ENCODE peak calls at places on chromosomes 6 and 20, in seven cellular contexts. T is mammary epithelial cell, N is HCT116, E is heart left ventricle, V is transverse colon, F is gastrocnemius medialis, K is psoas muscle. U is an unnamed sample.

GRCh38 chr20:45987108-45987780 is 15.2 kb upstream of the ZNF335 start:
- DNase-seq in F (no peak), V (peak), K (peak), N (peak), T (peak), E (peak), U (no peak)

GRCh38 chr20:32709528-32710121 is 33.6 kb downstream of the COMMD7 start:
- DNase-seq in E (no peak), N (no peak), V (no peak), K (no peak), F (no peak), T (no peak), U (no peak)

GRCh38 chr20:20130399-20130798 is 78.1 kb downstream of the CFAP61 start:
- DNase-seq in E (no peak), N (peak), V (no peak), F (no peak), T (peak), K (no peak), U (no peak)

GRCh38 chr6:142455957-142456589 is 154.3 kb downstream of the ADGRG6 start:
- DNase-seq in V (no peak), N (no peak), T (no peak), E (no peak), K (no peak), F (no peak), U (no peak)

GRCh38 chr6:164106345-164106769 is 691.8 kb downstream of the QKI start:
- DNase-seq in E (peak), K (peak), N (no peak), T (no peak), V (no peak), F (no peak), U (no peak)

GRCh38 chr20:11766961-11767360 is 150.7 kb upstream of the BTBD3 start:
- DNase-seq in N (no peak), V (no peak), T (no peak), K (no peak), E (no peak), F (no peak), U (no peak)

GRCh38 chr20:12358006-12358654 is 440.4 kb downstream of the BTBD3 start:
- DNase-seq in F (no peak), V (no peak), N (no peak), E (no peak), K (no peak), T (peak), U (no peak)

GRCh38 chr6:119467478-119468081 is 118.0 kb upstream of the MAN1A1 start:
- DNase-seq in V (no peak), E (no peak), K (no peak), F (no peak), N (no peak), T (no peak), U (no peak)

GRCh38 chr6:2899596-2899995 is 3.5 kb downstream of the SERPINB9 start:
- DNase-seq in N (no peak), V (no peak), F (no peak), T (no peak), K (no peak), E (no peak), U (no peak)

GRCh38 chr20:64219202-64219601 is 36.3 kb upstream of the PCMTD2 start:
- DNase-seq in E (no peak), K (no peak), F (no peak), V (no peak), T (no peak), N (no peak), U (no peak)

GRCh38 chr20:48600470-48600945 is 227.3 kb downstream of the PREX1 start:
- DNase-seq in V (peak), F (no peak), N (no peak), K (no peak), T (no peak), E (no peak), U (no peak)

GRCh38 chr6:152746172-152746553 is 4.4 kb upstream of the VIP start:
- DNase-seq in E (no peak), F (no peak), N (peak), V (no peak), T (peak), K (no peak), U (no peak)

GRCh38 chr20:1895674-1896496 is 678 bp downstream of the SIRPA start:
- DNase-seq in T (peak), E (no peak), V (no peak), N (no peak), K (peak), F (no peak), U (peak)

GRCh38 chr6:81613606-81614005 is 138.9 kb downstream of the TENT5A start:
- DNase-seq in N (no peak), V (no peak), F (no peak), E (no peak), T (peak), K (no peak), U (no peak)

GRCh38 chr6:151291145-151292055 is 51.6 kb downstream of the AKAP12 start:
- DNase-seq in N (no peak), V (peak), K (peak), T (no peak), E (peak), F (no peak), U (peak)

GRCh38 chr20:10646886-10647420 is 26.8 kb downstream of the JAG1 start:
- DNase-seq in F (no peak), E (no peak), V (peak), K (no peak), N (no peak), T (no peak), U (no peak)

GRCh38 chr20:13810446-13810845 is 25.6 kb downstream of the NDUFAF5 start:
- DNase-seq in V (no peak), T (no peak), F (no peak), E (no peak), N (no peak), K (no peak), U (no peak)

GRCh38 chr6:39184906-39185580 is 44.2 kb downstream of the KCNK5 start:
- DNase-seq in T (peak), K (no peak), V (peak), E (no peak), N (no peak), F (no peak), U (no peak)

GRCh38 chr6:118283759-118284158 is 264.3 kb upstream of the PLN start:
- DNase-seq in T (peak), K (no peak), N (peak), E (peak), V (peak), F (peak), U (peak)

GRCh38 chr6:117498159-117498558 is 15.7 kb downstream of the DCBLD1 start:
- DNase-seq in N (no peak), V (no peak), E (no peak), T (peak), K (no peak), F (no peak), U (no peak)

GRCh38 chr20:41669708-41670263 is 51.6 kb upstream of the CHD6 start:
- DNase-seq in E (no peak), N (no peak), F (no peak), K (no peak), V (no peak), T (peak), U (no peak)

GRCh38 chr6:155389130-155389529 is 66.5 kb downstream of the NOX3 start:
- DNase-seq in F (no peak), E (no peak), N (no peak), K (no peak), V (no peak), T (no peak), U (no peak)

GRCh38 chr20:58627212-58628072 is 23.6 kb upstream of the STX16 start:
- DNase-seq in T (no peak), E (no peak), V (no peak), N (no peak), K (no peak), F (no peak), U (no peak)

GRCh38 chr20:48609491-48609978 is 218.3 kb downstream of the PREX1 start:
- DNase-seq in F (no peak), N (no peak), T (no peak), K (no peak), V (no peak), E (no peak), U (no peak)

GRCh38 chr20:3195607-3196230 is 8.8 kb downstream of the DDRGK1 start:
- DNase-seq in E (no peak), V (no peak), T (no peak), N (no peak), K (no peak), F (no peak), U (no peak)

GRCh38 chr6:32475392-32476206 is 35.9 kb downstream of the HLA-DRA start:
- DNase-seq in N (no peak), K (no peak), F (no peak), V (no peak), T (no peak), E (no peak), U (no peak)

GRCh38 chr6:170374571-170375444 is 68.2 kb downstream of the FAM120B start:
- DNase-seq in V (no peak), N (no peak), T (peak), K (no peak), E (no peak), F (no peak), U (no peak)

GRCh38 chr6:64520050-64520449 is 884.4 kb downstream of the PHF3 start:
- DNase-seq in K (no peak), V (no peak), E (no peak), N (no peak), T (peak), F (no peak), U (no peak)

GRCh38 chr20:47216819-47217410 is 139.6 kb downstream of the ZMYND8 start:
- DNase-seq in N (no peak), V (no peak), F (no peak), E (no peak), K (no peak), T (no peak), U (no peak)

GRCh38 chr6:52053038-52053704 is 34.2 kb downstream of the PKHD1 start:
- DNase-seq in F (no peak), E (no peak), N (no peak), V (no peak), K (no peak), T (no peak), U (no peak)

GRCh38 chr6:105167987-105168386 is 11.8 kb downstream of the POPDC3 start:
- DNase-seq in E (no peak), T (no peak), N (no peak), K (no peak), F (no peak), V (no peak), U (no peak)

GRCh38 chr6:12034831-12035230 is 22.7 kb downstream of the HIVEP1 start:
- DNase-seq in N (no peak), E (no peak), F (no peak), T (no peak), K (no peak), V (no peak), U (no peak)

GRCh38 chr6:105075210-105075609 is 104.6 kb downstream of the POPDC3 start:
- DNase-seq in E (no peak), N (no peak), T (no peak), V (no peak), F (no peak), K (no peak), U (no peak)

GRCh38 chr20:57794600-57795346 is 85.0 kb upstream of the PMEPA1 start:
- DNase-seq in N (no peak), K (no peak), T (peak), F (no peak), V (no peak), E (no peak), U (no peak)

GRCh38 chr6:84065718-84066290 is 32.2 kb downstream of the MRAP2 start:
- DNase-seq in E (no peak), V (no peak), K (no peak), T (peak), F (no peak), N (no peak), U (no peak)

GRCh38 chr6:37524025-37524647 is 24.4 kb upstream of the CCDC167 start:
- DNase-seq in E (no peak), K (no peak), T (no peak), V (no peak), N (no peak), F (no peak), U (no peak)

GRCh38 chr6:126664271-126664670 is 324.4 kb downstream of the CENPW start:
- DNase-seq in E (no peak), V (no peak), F (no peak), T (no peak), K (no peak), N (no peak), U (no peak)

GRCh38 chr6:159252955-159253508 is 83.8 kb downstream of the FNDC1 start:
- DNase-seq in T (peak), F (no peak), V (no peak), E (no peak), K (no peak), N (peak), U (peak)

DNA sequence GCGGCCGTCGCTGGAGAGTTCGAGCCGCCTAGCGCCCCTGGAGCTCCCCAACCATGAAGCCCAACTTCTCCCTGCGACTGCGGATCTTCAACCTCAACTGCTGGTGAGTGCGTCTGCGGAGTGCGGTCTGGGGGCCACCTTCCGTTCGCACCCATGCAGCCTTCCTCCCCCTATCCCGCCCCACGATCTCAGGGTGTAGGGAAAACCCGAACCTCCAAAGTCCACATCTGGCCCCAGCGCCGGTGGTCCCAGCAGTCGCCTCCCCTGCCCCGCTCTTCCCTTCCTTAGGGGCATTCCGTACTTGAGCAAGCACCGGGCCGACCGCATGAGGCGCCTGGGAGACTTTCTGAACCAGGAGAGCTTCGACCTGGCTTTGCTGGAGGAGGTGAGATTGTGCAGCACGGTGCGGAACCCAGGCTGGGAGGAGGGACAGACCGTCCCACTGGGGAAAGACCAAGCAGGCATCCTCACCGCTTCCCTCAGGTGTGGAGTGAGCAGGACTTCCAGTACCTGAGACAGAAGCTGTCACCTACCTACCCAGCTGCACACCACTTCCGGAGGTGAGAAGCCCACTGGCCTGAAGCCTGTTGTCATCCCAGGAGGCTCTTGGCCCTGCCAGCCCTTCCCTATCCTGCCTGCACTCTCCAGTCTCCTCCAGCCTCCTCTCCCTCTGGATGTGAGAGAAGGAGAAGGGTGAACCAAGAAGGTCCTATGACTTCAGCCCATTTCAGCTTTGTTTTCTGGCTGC is 719 bp downstream of the SMPD2 start:
- DNase-seq in T (peak), K (peak), V (peak), F (no peak), E (no peak), N (no peak), U (peak)
- TF ChIP-seq CTCF in T (peak), K (no peak), V (no peak), F (no peak), E (no peak), N (no peak), U (no peak)

DNA sequence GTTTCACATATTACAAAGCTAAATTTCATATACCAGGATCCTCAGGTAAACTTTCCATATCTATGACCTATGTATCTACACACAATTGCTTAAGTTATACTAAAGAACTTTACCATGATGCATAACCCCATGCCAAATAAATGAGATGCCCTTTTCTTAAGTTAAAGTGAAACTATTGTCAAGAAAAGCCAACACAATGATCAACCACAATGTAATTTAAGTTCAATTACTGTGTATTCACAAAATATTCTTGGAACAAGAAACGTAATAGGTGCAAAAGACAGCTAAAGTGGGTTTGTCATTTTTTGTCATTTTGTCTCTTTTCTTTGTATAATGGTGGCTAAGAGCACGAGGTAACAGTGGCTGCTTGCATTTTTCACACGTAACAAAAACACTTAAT is 158.0 kb upstream of the SHLD1 start:
- DNase-seq in N (no peak), K (no peak), F (no peak), E (no peak), T (no peak), V (no peak), U (no peak)
- H3K4me3 ChIP-seq in N (no peak), K (no peak), F (no peak), E (no peak), T (no peak), V (no peak), U (no peak)

GRCh38 chr20:56630506-56631317 is 1.6 kb downstream of the TFAP2C start:
- DNase-seq in T (peak), F (no peak), K (no peak), V (no peak), N (no peak), E (no peak), U (no peak)
- TF ChIP-seq CTCF in T (no peak), F (no peak), K (no peak), V (no peak), N (no peak), E (no peak), U (no peak)

GRCh38 chr20:4925842-4926530 is 75.3 kb downstream of the SLC23A2 start:
- DNase-seq in V (peak), N (no peak), K (peak), T (peak), F (no peak), E (peak), U (peak)
- H3K4me3 ChIP-seq in V (no peak), N (no peak), K (no peak), T (no peak), F (no peak), E (no peak), U (no peak)

GRCh38 chr20:62897666-62898065 is 28.6 kb downstream of the DIDO1 start:
- DNase-seq in E (no peak), K (no peak), T (no peak), F (no peak), V (no peak), N (no peak), U (no peak)

GRCh38 chr20:62899633-62900051 is 26.7 kb downstream of the DIDO1 start:
- DNase-seq in F (no peak), E (no peak), T (no peak), K (no peak), V (peak), N (no peak), U (no peak)

GRCh38 chr20:62898093-62898964 is 28.0 kb downstream of the DIDO1 start:
- DNase-seq in T (no peak), K (no peak), N (no peak), F (no peak), E (no peak), V (no peak), U (no peak)

GRCh38 chr20:62900052-62900691 is 26.1 kb downstream of the DIDO1 start:
- DNase-seq in N (peak), E (peak), F (no peak), V (peak), K (peak), T (peak), U (peak)

DNA sequence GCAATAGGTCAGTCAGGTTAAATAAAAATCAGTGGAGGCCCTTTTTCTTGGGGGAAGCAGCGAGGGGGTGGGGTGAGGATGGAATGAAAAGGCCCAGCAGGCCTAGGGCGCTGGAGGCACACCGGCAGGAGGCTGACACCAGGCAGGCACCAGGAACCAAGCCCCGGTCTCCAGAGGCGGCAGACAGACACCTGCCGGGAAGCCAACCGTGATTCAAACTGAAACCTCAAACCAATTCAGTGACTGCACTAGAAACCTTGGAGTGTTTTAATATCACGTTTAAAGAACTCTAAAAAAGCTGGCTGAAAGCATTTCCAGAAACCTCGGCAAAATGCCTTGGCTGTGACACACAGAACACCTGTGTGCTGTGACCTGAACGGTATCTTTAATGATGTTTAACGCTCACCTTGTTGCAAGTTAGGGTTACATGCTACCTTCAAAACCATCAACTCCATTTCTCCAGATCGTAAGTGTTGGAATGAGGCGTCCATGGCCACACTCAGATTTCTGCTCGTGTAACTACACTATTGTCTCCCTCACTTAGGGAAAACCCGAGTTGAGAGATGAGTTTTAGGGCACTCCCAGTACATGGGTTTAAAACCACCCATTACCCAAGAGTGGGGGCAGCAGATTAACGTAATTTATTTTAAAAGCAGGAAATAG is 27.2 kb downstream of the DIDO1 start:
- DNase-seq in F (no peak), N (no peak), V (no peak), E (no peak), T (no peak), K (no peak), U (no peak)
- TF ChIP-seq CTCF in F (no peak), N (no peak), V (no peak), E (no peak), T (no peak), K (no peak), U (no peak)

GRCh38 chr20:17964073-17964472 is 4.5 kb downstream of the SNX5 start:
- DNase-seq in F (no peak), T (no peak), K (no peak), E (no peak), V (no peak), N (no peak), U (no peak)

GRCh38 chr20:17959257-17959627 is 9.4 kb downstream of the SNX5 start:
- DNase-seq in T (no peak), E (no peak), V (no peak), K (no peak), F (no peak), N (no peak), U (no peak)

GRCh38 chr20:17963114-17963897 is 5.3 kb downstream of the SNX5 start:
- DNase-seq in N (no peak), F (no peak), V (no peak), T (no peak), E (no peak), K (no peak), U (no peak)

GRCh38 chr20:17960927-17961599 is 7.5 kb downstream of the SNX5 start:
- DNase-seq in N (no peak), T (no peak), F (no peak), K (peak), V (peak), E (peak), U (peak)

GRCh38 chr20:17961600-17961965 is 7.0 kb downstream of the SNX5 start:
- DNase-seq in F (no peak), K (no peak), V (no peak), N (no peak), E (no peak), T (no peak), U (no peak)
- H3K4me3 ChIP-seq in F (no peak), K (peak), V (no peak), N (no peak), E (no peak), T (no peak), U (no peak)

GRCh38 chr6:13397359-13398080 is 69.2 kb upstream of the TBC1D7 start:
- DNase-seq in E (no peak), N (no peak), K (no peak), V (peak), T (no peak), F (no peak), U (no peak)
- TF ChIP-seq CTCF in E (no peak), N (no peak), K (no peak), V (no peak), T (no peak), F (no peak), U (no peak)